ENCODE peak calls at places on chromosomes 13 and 19, in seven cellular contexts. Z, V, H, Y, U, W and P are unnamed samples.

GRCh38 chr19:21434967-21435544 is 38.1 kb downstream of the ZNF493 start:
- DNase-seq in Z (no peak), V (peak; percentile 24), H (no peak), Y (no peak), U (no peak), W (no peak), P (no peak)

GRCh38 chr13:77893066-77893465 is 25.6 kb downstream of the EDNRB start:
- DNase-seq in Z (no peak), V (no peak), H (no peak), Y (no peak), U (no peak), W (no peak), P (no peak)

GRCh38 chr13:112066624-112067004 is 335 bp upstream of the SOX1 start:
- DNase-seq in Z (peak; percentile 45), V (peak; percentile 44), H (no peak), Y (peak; percentile 47), U (no peak), W (no peak), P (no peak)

GRCh38 chr13:107743983-107744382 is 471.4 kb downstream of the LIG4 start:
- DNase-seq in Z (no peak), V (no peak), H (peak; percentile 61), Y (peak; percentile 26), U (no peak), W (no peak), P (no peak)

GRCh38 chr19:32570081-32570785 is 10.8 kb upstream of the PDCD5 start:
- DNase-seq in Z (peak; percentile 56), V (peak; percentile 51), H (peak; percentile 66), Y (peak; percentile 76), U (peak; percentile 53), W (no peak), P (peak; percentile 71)

GRCh38 chr19:40217027-40217810 is 965 bp downstream of the TTC9B start:
- DNase-seq in Z (peak; percentile 71), V (peak; percentile 92), H (peak; percentile 58), Y (peak; percentile 86), U (no peak), W (no peak), P (peak; percentile 79)

GRCh38 chr13:74320282-74320681 is 186.1 kb upstream of the KLF12 start:
- DNase-seq in Z (no peak), V (no peak), H (no peak), Y (no peak), U (no peak), W (no peak), P (no peak)

GRCh38 chr19:19403373-19403901 is 2.0 kb upstream of the GATAD2A start:
- DNase-seq in Z (no peak), V (peak; percentile 16), H (no peak), Y (no peak), U (no peak), W (no peak), P (no peak)

GRCh38 chr13:37636701-37637100 is 38.1 kb upstream of the POSTN start:
- DNase-seq in Z (no peak), V (no peak), H (no peak), Y (no peak), U (no peak), W (no peak), P (no peak)

GRCh38 chr13:30002577-30002976 is 152.2 kb upstream of the UBL3 start:
- DNase-seq in Z (no peak), V (no peak), H (no peak), Y (no peak), U (no peak), W (no peak), P (no peak)

GRCh38 chr19:48329167-48329891 is 4.0 kb downstream of the EMP3 start:
- DNase-seq in Z (peak; percentile 49), V (no peak), H (no peak), Y (peak; percentile 73), U (no peak), W (no peak), P (no peak)

GRCh38 chr13:44230071-44230470 is 143.6 kb upstream of the SERP2 start:
- DNase-seq in Z (no peak), V (no peak), H (no peak), Y (no peak), U (no peak), W (no peak), P (no peak)

GRCh38 chr13:57632276-57633140 is 964 bp downstream of the PCDH17 start:
- DNase-seq in Z (no peak), V (peak; percentile 27), H (no peak), Y (peak; percentile 47), U (no peak), W (no peak), P (no peak)

GRCh38 chr13:41970022-41970421 is 9.1 kb upstream of the VWA8 start:
- DNase-seq in Z (no peak), V (no peak), H (no peak), Y (no peak), U (no peak), W (no peak), P (no peak)
- H3K27me3 ChIP-seq in Z (no peaks in the 10 kb centered on the region), V (no peaks in the 10 kb centered on the region), H (no peaks in the 10 kb centered on the region), Y (no peaks in the 10 kb centered on the region), U (no peaks in the 10 kb centered on the region), W (peaks cover 4% of the 10 kb centered on the region), P (no peaks in the 10 kb centered on the region)

GRCh38 chr13:53200075-53200474 is 171.5 kb downstream of the OLFM4 start:
- DNase-seq in Z (no peak), V (no peak), H (no peak), Y (no peak), U (no peak), W (no peak), P (no peak)

GRCh38 chr13:53198699-53199098 is 170.1 kb downstream of the OLFM4 start:
- DNase-seq in Z (no peak), V (no peak), H (no peak), Y (no peak), U (no peak), W (no peak), P (no peak)

GRCh38 chr13:53204598-53204997 is 176.0 kb downstream of the OLFM4 start:
- DNase-seq in Z (no peak), V (no peak), H (no peak), Y (no peak), U (no peak), W (no peak), P (no peak)

GRCh38 chr13:53200498-53201453 is 172.2 kb downstream of the OLFM4 start:
- DNase-seq in Z (peak; percentile 28), V (peak; percentile 83), H (no peak), Y (peak; percentile 89), U (no peak), W (peak; percentile 20), P (no peak)

DNA sequence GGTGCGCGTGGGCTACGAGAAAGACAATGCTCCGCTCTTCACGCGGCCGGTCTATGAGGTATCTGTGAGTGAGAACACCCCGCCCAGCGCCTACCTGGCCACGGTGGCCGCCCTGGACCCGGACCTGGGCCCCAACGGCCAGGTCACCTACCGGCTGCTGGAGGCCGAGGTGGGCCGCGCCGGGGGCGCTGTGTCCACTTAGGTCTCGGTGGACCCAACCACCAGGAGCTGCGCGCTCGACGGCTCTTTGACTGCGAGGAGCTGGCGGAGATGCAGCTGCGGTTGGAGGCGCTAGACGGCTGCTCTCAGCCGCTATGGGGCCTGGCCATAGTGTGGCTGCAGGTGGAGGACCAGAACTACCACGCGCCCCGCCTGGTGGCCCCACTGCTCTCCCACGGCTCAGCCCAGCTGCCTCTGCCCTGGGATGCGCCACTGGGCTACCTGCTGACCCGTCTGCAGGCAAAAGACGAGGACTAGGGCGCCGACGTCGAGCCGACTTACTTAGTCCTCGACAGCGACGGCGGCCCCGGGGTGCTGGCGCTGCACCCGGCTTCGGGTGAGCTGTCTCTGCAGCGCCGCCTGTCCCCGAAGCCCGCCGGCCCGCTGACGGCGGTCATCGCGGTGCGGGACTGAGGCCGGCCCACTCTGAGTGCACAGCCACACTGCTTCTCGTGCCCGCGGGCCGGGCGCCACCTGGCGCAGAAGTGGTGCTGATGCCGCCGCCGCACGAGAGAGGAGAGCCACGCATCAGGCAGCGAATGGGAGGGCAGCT is 173.0 kb downstream of the OLFM4 start:
- DNase-seq in Z (peak; percentile 15), V (peak; percentile 61), H (no peak), Y (peak; percentile 49), U (no peak), W (peak; percentile 31), P (peak; percentile 49)
- H3K4me3 ChIP-seq in Z (no peak overlapping the region), V (no peak overlapping the region), H (no peak overlapping the region), Y (no peak overlapping the region), U (no peak overlapping the region), W (no peak overlapping the region), P (no peak overlapping the region)

DNA sequence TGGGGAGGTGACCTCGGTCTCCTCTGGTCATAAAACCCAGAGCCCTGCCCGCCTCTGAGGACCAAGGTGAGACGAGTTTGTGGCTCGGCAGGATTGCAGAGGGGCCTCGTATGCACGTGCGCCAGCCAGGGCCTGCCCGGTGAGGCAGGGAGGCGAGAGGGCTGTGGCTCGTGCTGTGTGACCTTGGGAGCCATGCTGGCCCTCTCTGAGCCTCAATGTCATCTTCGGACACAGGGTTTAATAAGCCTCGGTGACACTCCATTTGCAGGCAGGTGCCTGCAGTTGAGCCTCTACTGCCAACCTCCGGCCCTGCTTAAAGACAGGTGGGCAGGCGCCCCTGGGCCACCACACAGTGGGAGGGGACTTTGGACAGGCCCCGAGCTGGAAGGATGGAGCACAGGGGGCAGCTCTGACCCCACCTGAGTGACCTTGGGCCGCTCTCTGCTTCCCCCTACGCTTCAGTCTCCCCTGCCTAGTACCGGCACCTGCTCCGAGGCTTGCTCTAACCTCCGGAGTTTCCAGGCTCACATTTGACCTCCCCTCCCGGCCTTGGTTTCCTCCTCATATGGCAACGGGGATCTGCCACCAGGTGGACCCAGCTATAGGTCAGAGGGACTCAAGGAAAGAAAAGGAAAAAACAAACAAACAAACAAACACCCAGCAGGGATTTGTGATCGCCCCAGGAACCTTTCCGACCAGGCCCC is 3.2 kb downstream of the ZBTB7A start:
- DNase-seq in Z (peak; percentile 61), V (no peak), H (no peak), Y (peak; percentile 55), U (no peak), W (no peak), P (no peak)
- TF ChIP-seq CTCF in Z (no peak), V (no peak), H (no peak), Y (no peak), U (no peak), W (peak; percentile 8), P (no peak)

GRCh38 chr19:6196361-6196760 is 60.9 kb downstream of the ACSBG2 start:
- DNase-seq in Z (no peak), V (no peak), H (no peak), Y (no peak), U (no peak), W (no peak), P (no peak)
- H3K27me3 ChIP-seq in Z (no peaks in the 10 kb centered on the region), V (no peaks in the 10 kb centered on the region), H (no peaks in the 10 kb centered on the region), Y (no peaks in the 10 kb centered on the region), U (no peaks in the 10 kb centered on the region), W (no peaks in the 10 kb centered on the region), P (no peaks in the 10 kb centered on the region)